ENCODE peak calls at places on chromosomes 1 and 21, in seven cellular contexts. W, B, N, X, T, H and Z are unnamed samples.

GRCh38 chr1:198132060-198132781 is 24.6 kb upstream of the NEK7 start:
- ATAC-seq in W (no peak), B (no peak), N (no peak), X (no peak), T (no peak), H (no peak), Z (no peak)

GRCh38 chr1:54221113-54221834 is 21.3 kb downstream of the MRPL37 start:
- ATAC-seq in W (peak), B (no peak), N (no peak), X (no peak), T (no peak), H (no peak), Z (no peak)

GRCh38 chr1:59692591-59692990 is 122.2 kb upstream of the HOOK1 start:
- ATAC-seq in W (no peak), B (peak), N (no peak), X (no peak), T (no peak), H (no peak), Z (no peak)

GRCh38 chr21:29265690-29266479 is 32.8 kb upstream of the BACH1 start:
- ATAC-seq in W (no peak), B (no peak), N (peak), X (no peak), T (no peak), H (no peak), Z (peak)

GRCh38 chr21:34360488-34361241 is 3.1 kb upstream of the KCNE2 start:
- ATAC-seq in W (no peak), B (no peak), N (no peak), X (no peak), T (no peak), H (no peak), Z (no peak)

GRCh38 chr1:197787623-197788536 is 12.6 kb upstream of the DENND1B start:
- ATAC-seq in W (no peak), B (no peak), N (no peak), X (no peak), T (peak), H (peak), Z (no peak)

GRCh38 chr21:35965699-35966098 is 94.6 kb downstream of the SETD4 start:
- ATAC-seq in W (no peak), B (peak), N (no peak), X (no peak), T (no peak), H (no peak), Z (no peak)

GRCh38 chr1:19445417-19446342 is 39.7 kb downstream of the CAPZB start:
- ATAC-seq in W (peak), B (peak), N (no peak), X (no peak), T (no peak), H (peak), Z (no peak)

GRCh38 chr1:193270996-193271395 is 84.6 kb upstream of the B3GALT2 start:
- ATAC-seq in W (no peak), B (no peak), N (no peak), X (no peak), T (no peak), H (no peak), Z (no peak)

GRCh38 chr1:14946011-14946359 is 207.6 kb upstream of the TMEM51 start:
- ATAC-seq in W (no peak), B (peak), N (no peak), X (no peak), T (no peak), H (no peak), Z (no peak)

GRCh38 chr1:9917901-9918300 is 7.8 kb upstream of the CTNNBIP1 start:
- ATAC-seq in W (no peak), B (no peak), N (no peak), X (no peak), T (no peak), H (no peak), Z (peak)

GRCh38 chr1:43293896-43294760 is 6.7 kb upstream of the TIE1 start:
- ATAC-seq in W (no peak), B (no peak), N (no peak), X (no peak), T (no peak), H (no peak), Z (no peak)

GRCh38 chr1:29991025-29991424 is 732.4 kb downstream of the MATN1 start:
- ATAC-seq in W (no peak), B (no peak), N (no peak), X (no peak), T (no peak), H (peak), Z (no peak)

GRCh38 chr1:243883551-243883950 is 33.5 kb upstream of the AKT3 start:
- ATAC-seq in W (no peak), B (no peak), N (no peak), X (no peak), T (no peak), H (no peak), Z (no peak)

GRCh38 chr1:42931911-42932422 is 26.7 kb downstream of the SLC2A1 start:
- ATAC-seq in W (peak), B (peak), N (peak), X (peak), T (peak), H (no peak), Z (peak)

GRCh38 chr1:245377854-245378253 is 223.1 kb downstream of the KIF26B start:
- ATAC-seq in W (peak), B (no peak), N (peak), X (no peak), T (no peak), H (no peak), Z (no peak)

GRCh38 chr1:25805863-25806225 is 5.9 kb downstream of the SELENON start:
- ATAC-seq in W (no peak), B (peak), N (no peak), X (no peak), T (no peak), H (no peak), Z (no peak)

GRCh38 chr1:169106921-169107672 is 607 bp downstream of the ATP1B1 start:
- ATAC-seq in W (no peak), B (no peak), N (no peak), X (no peak), T (no peak), H (no peak), Z (no peak)